ENCODE peak calls at places on chromosome 14, in seven cellular contexts. E, H, A, U, X, Q and P are unnamed samples.

GRCh38 chr14:22653012-22653621 is 9.0 kb upstream of the OR6J1 start:
- DNase-seq in E (peak), H (peak), A (peak), U (peak), X (peak), Q (peak), P (peak)

GRCh38 chr14:28057286-28058011 is 709.1 kb upstream of the FOXG1 start:
- DNase-seq in E (no peak), H (no peak), A (no peak), U (no peak), X (no peak), Q (no peak), P (no peak)

GRCh38 chr14:81268016-81268416 is 47.3 kb upstream of the GTF2A1 start:
- DNase-seq in E (no peak), H (no peak), A (no peak), U (peak), X (no peak), Q (no peak), P (no peak)

GRCh38 chr14:104395276-104395675 is 184.3 kb upstream of the C14orf180 start:
- DNase-seq in E (no peak), H (no peak), A (no peak), U (no peak), X (no peak), Q (no peak), P (no peak)

GRCh38 chr14:99758121-99758871 is 34.9 kb upstream of the EML1 start:
- DNase-seq in E (no peak), H (no peak), A (peak), U (no peak), X (peak), Q (no peak), P (no peak)

GRCh38 chr14:93114713-93115068 is 1.0 kb downstream of the ITPK1 start:
- DNase-seq in E (peak), H (peak), A (no peak), U (no peak), X (no peak), Q (peak), P (no peak)

GRCh38 chr14:100570726-100571454 is 16.3 kb downstream of the BEGAIN start:
- DNase-seq in E (no peak), H (no peak), A (no peak), U (no peak), X (no peak), Q (no peak), P (no peak)

GRCh38 chr14:64715628-64716412 is 11.6 kb downstream of the PLEKHG3 start:
- DNase-seq in E (no peak), H (peak), A (peak), U (no peak), X (no peak), Q (no peak), P (no peak)

GRCh38 chr14:90534091-90534837 is 137.4 kb downstream of the CALM1 start:
- DNase-seq in E (no peak), H (no peak), A (no peak), U (no peak), X (peak), Q (peak), P (no peak)

GRCh38 chr14:99574099-99574880 is 29.7 kb downstream of the CCDC85C start:
- DNase-seq in E (peak), H (peak), A (no peak), U (no peak), X (no peak), Q (peak), P (no peak)

GRCh38 chr14:84591827-84592540 is 938.0 kb upstream of the FLRT2 start:
- DNase-seq in E (no peak), H (peak), A (no peak), U (no peak), X (no peak), Q (no peak), P (no peak)

GRCh38 chr14:52299692-52300278 is 14.3 kb upstream of the PTGER2 start:
- DNase-seq in E (peak), H (peak), A (no peak), U (peak), X (no peak), Q (no peak), P (peak)

GRCh38 chr14:99506269-99506668 is 25.1 kb downstream of the CCNK start:
- DNase-seq in E (no peak), H (no peak), A (peak), U (no peak), X (no peak), Q (no peak), P (no peak)

GRCh38 chr14:76456200-76456599 is 80.3 kb downstream of the ESRRB start:
- DNase-seq in E (peak), H (peak), A (no peak), U (peak), X (peak), Q (no peak), P (peak)

GRCh38 chr14:58746261-58746660 is 108.5 kb downstream of the DACT1 start:
- DNase-seq in E (no peak), H (peak), A (no peak), U (peak), X (peak), Q (no peak), P (no peak)

GRCh38 chr14:80054020-80054419 is 157.3 kb downstream of the DIO2 start:
- DNase-seq in E (no peak), H (no peak), A (no peak), U (no peak), X (no peak), Q (no peak), P (no peak)

GRCh38 chr14:80055912-80056801 is 155.1 kb downstream of the DIO2 start:
- DNase-seq in E (peak), H (peak), A (no peak), U (peak), X (peak), Q (no peak), P (peak)

GRCh38 chr14:80059041-80059440 is 152.3 kb downstream of the DIO2 start:
- DNase-seq in E (no peak), H (no peak), A (no peak), U (no peak), X (no peak), Q (no peak), P (no peak)

DNA sequence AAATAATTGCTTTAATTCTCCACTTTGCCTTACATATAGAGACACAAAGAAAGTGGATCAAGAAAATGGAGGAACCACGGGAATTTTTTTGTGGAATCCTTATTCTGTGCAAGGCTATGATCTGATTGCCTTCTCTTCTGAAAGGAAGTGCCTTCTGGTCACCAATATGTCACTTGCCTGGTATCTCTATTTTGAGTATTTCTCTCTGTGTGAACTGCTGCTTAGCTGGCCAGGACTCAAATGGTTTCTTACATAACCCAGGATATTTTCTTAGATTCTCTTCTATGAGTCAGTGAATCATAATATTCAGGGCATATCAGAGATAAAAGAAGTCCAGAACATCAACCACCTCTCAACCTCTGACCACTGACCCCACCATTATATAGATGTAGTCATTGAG is 156.1 kb downstream of the DIO2 start:
- DNase-seq in E (no peak), H (no peak), A (no peak), U (no peak), X (no peak), Q (no peak), P (no peak)
- H3K4me3 ChIP-seq in E (no peak), H (no peak), A (no peak), U (no peak), X (no peak), Q (no peak), P (no peak)

GRCh38 chr14:34981743-34982420 is 910 bp upstream of the SRP54 start:
- DNase-seq in E (peak), H (peak), A (peak), U (no peak), X (peak), Q (no peak), P (peak)
- TF ChIP-seq CTCF in E (peak), H (peak), A (peak), U (no peak), X (peak), Q (peak), P (peak)

DNA sequence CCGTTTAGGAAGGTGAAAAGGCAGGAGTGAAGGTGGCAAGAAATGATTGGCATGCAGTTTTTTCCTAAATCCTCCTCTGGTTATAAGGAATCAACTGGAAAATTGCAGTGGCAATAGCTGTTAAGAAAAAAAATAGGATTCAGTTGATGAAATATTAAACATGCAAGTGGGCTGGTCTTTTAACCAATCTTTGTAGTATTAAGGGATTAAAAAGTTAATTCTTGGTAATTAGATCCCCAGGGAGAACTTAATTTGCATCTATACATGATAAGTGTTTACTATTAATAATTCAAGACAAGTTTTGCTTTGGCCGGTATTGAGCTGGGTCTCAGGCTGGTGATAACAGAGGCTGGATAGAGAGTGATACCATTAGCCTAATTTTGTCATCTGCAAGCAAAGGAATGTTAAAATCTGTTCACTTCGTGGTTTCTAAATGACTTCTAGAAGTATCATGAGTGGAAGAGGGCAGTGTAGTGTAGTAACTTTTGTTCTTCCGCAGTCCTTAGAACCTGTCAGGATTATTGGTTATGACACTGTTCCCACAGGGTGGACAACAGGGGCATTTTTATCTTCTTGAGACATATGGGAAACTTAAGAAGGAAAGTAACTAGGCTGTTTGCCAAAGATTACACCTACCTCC is 118.5 kb downstream of the PRKCH start:
- DNase-seq in E (no peak), H (no peak), A (no peak), U (no peak), X (no peak), Q (no peak), P (peak)
- H3K4me3 ChIP-seq in E (no peak), H (no peak), A (no peak), U (no peak), X (no peak), Q (peak), P (peak)

GRCh38 chr14:21539154-21539940 is 13.2 kb upstream of the SALL2 start:
- DNase-seq in E (no peak), H (no peak), A (no peak), U (no peak), X (no peak), Q (no peak), P (no peak)

GRCh38 chr14:21541413-21542074 is 15.4 kb upstream of the SALL2 start:
- DNase-seq in E (no peak), H (no peak), A (no peak), U (no peak), X (no peak), Q (no peak), P (no peak)

GRCh38 chr14:21543426-21544350 is 17.5 kb upstream of the SALL2 start:
- DNase-seq in E (peak), H (no peak), A (no peak), U (no peak), X (no peak), Q (no peak), P (no peak)
- TF ChIP-seq CTCF in E (no peak), H (no peak), A (no peak), U (no peak), X (no peak), Q (no peak), P (no peak)

GRCh38 chr14:79334272-79334671 is 877.0 kb downstream of the DIO2 start:
- DNase-seq in E (no peak), H (no peak), A (no peak), U (no peak), X (no peak), Q (no peak), P (no peak)

GRCh38 chr14:79328863-79329262 is 882.4 kb downstream of the DIO2 start:
- DNase-seq in E (no peak), H (no peak), A (no peak), U (no peak), X (no peak), Q (no peak), P (no peak)

GRCh38 chr14:79331820-79332219 is 879.5 kb downstream of the DIO2 start:
- DNase-seq in E (no peak), H (no peak), A (no peak), U (no peak), X (no peak), Q (no peak), P (no peak)

GRCh38 chr14:79332504-79333197 is 878.7 kb downstream of the DIO2 start:
- DNase-seq in E (no peak), H (no peak), A (no peak), U (no peak), X (no peak), Q (no peak), P (no peak)

GRCh38 chr14:79333198-79333546 is 878.1 kb downstream of the DIO2 start:
- DNase-seq in E (no peak), H (no peak), A (no peak), U (no peak), X (no peak), Q (no peak), P (no peak)
- H3K4me3 ChIP-seq in E (no peak), H (no peak), A (no peak), U (no peak), X (no peak), Q (no peak), P (no peak)